ENCODE peak calls at places on chromosomes 3 and 15, in eight cellular contexts. V, U, B, I, S, A, Y and K are unnamed samples.

GRCh38 chr3:181919375-181919774 is 207.7 kb downstream of the SOX2 start:
- DNase-seq in A (no peak), U (peak), S (no peak), B (no peak), V (no peak), Y (no peak), I (no peak), K (no peak)

GRCh38 chr15:31032959-31033358 is 41.5 kb upstream of the MTMR10 start:
- DNase-seq in B (no peak), I (no peak), V (no peak), S (peak), U (no peak), Y (no peak), A (no peak), K (no peak)

GRCh38 chr15:99958426-99959097 is 225.3 kb upstream of the LYSMD4 start:
- DNase-seq in I (no peak), S (no peak), B (no peak), U (no peak), V (no peak), Y (no peak), A (no peak), K (no peak)

GRCh38 chr3:132445812-132446211 is 28.5 kb downstream of the DNAJC13 start:
- DNase-seq in A (no peak), B (no peak), U (peak), S (no peak), Y (no peak), I (peak), V (peak), K (peak)

GRCh38 chr3:152458725-152459515 is 190.2 kb downstream of the MBNL1 start:
- DNase-seq in S (peak), V (no peak), U (no peak), I (no peak), B (no peak), A (no peak), Y (no peak), K (no peak)

GRCh38 chr3:30511524-30512278 is 94.7 kb upstream of the TGFBR2 start:
- DNase-seq in I (no peak), S (peak), U (peak), A (peak), Y (peak), B (no peak), V (peak), K (no peak)

GRCh38 chr3:156291269-156292123 is 171.1 kb downstream of the KCNAB1 start:
- DNase-seq in I (peak), B (no peak), S (no peak), U (peak), V (no peak), A (peak), Y (peak), K (no peak)

GRCh38 chr3:177498037-177498857 is 301.0 kb upstream of the TBL1XR1 start:
- DNase-seq in B (no peak), Y (no peak), S (peak), I (no peak), V (peak), A (peak), U (peak), K (no peak)

GRCh38 chr3:49278548-49278947 is 1.5 kb upstream of the C3orf62 start:
- DNase-seq in B (no peak), Y (no peak), S (no peak), V (no peak), I (no peak), A (no peak), U (no peak), K (no peak)

GRCh38 chr15:40770147-40770721 is 454 bp downstream of the C15orf62 start:
- DNase-seq in U (no peak), V (no peak), I (no peak), S (no peak), A (no peak), B (peak), Y (peak), K (no peak)

GRCh38 chr3:158420654-158421396 is 150.2 kb upstream of the MLF1 start:
- DNase-seq in B (no peak), I (no peak), Y (no peak), S (peak), U (peak), V (peak), A (no peak), K (no peak)

GRCh38 chr3:120326784-120327183 is 22.4 kb downstream of the LRRC58 start:
- DNase-seq in I (no peak), Y (no peak), U (no peak), V (no peak), S (no peak), B (no peak), A (no peak), K (no peak)

GRCh38 chr3:108159128-108159527 is 63.1 kb downstream of the IFT57 start:
- DNase-seq in U (peak), I (no peak), A (no peak), B (no peak), S (no peak), V (peak), Y (no peak), K (no peak)

GRCh38 chr15:99425666-99426301 is 140.0 kb upstream of the MEF2A start:
- DNase-seq in I (no peak), V (no peak), S (no peak), B (no peak), Y (peak), A (no peak), U (peak), K (no peak)

GRCh38 chr3:134852893-134853351 is 57.9 kb downstream of the EPHB1 start:
- DNase-seq in A (no peak), V (no peak), U (no peak), S (no peak), B (peak), I (no peak), Y (no peak), K (no peak)

GRCh38 chr3:10575601-10576160 is 70.3 kb upstream of the ATP2B2 start:
- DNase-seq in S (no peak), Y (no peak), A (no peak), U (no peak), B (no peak), V (no peak), I (no peak), K (no peak)

GRCh38 chr3:65548848-65549625 is 489.7 kb downstream of the MAGI1 start:
- DNase-seq in B (no peak), Y (peak), I (peak), A (peak), S (no peak), V (peak), U (no peak), K (no peak)

GRCh38 chr15:70185251-70185711 is 87.6 kb upstream of the TLE3 start:
- DNase-seq in V (no peak), S (no peak), A (no peak), B (no peak), I (no peak), U (no peak), Y (no peak), K (no peak)

GRCh38 chr3:13477946-13478345 is 2.2 kb upstream of the HDAC11 start:
- DNase-seq in I (no peak), B (no peak), U (no peak), A (no peak), S (no peak), V (no peak), Y (no peak), K (no peak)

GRCh38 chr15:40364259-40364658 is 6.2 kb downstream of the DISP2 start:
- DNase-seq in S (no peak), B (no peak), V (no peak), A (no peak), Y (no peak), U (no peak), I (no peak), K (no peak)

GRCh38 chr15:52440414-52440813 is 88.3 kb downstream of the MYO5A start:
- DNase-seq in I (no peak), B (no peak), V (no peak), A (no peak), S (peak), Y (no peak), U (peak), K (no peak)

GRCh38 chr15:70152070-70152480 is 54.4 kb upstream of the TLE3 start:
- DNase-seq in Y (no peak), A (no peak), S (peak), V (no peak), I (no peak), B (no peak), U (no peak), K (peak)

GRCh38 chr15:60585743-60586708 is 107.1 kb upstream of the ICE2 start:
- DNase-seq in S (peak), B (peak), A (peak), V (peak), U (peak), Y (no peak), I (peak), K (peak)

GRCh38 chr3:123168605-123169004 is 33.1 kb upstream of the SEC22A start:
- DNase-seq in Y (no peak), V (no peak), B (no peak), A (no peak), U (no peak), S (no peak), I (no peak), K (no peak)

GRCh38 chr3:106765342-106765741 is 611.9 kb upstream of the CCDC54 start:
- DNase-seq in V (peak), U (peak), A (no peak), S (peak), Y (no peak), B (no peak), I (no peak), K (no peak)

GRCh38 chr3:126994661-126995161 is 11.8 kb downstream of the PLXNA1 start:
- DNase-seq in A (no peak), U (no peak), Y (no peak), V (no peak), I (no peak), B (no peak), S (no peak), K (no peak)

GRCh38 chr3:17478673-17479072 is 263.8 kb downstream of the TBC1D5 start:
- DNase-seq in U (peak), A (peak), Y (no peak), I (no peak), B (no peak), V (peak), S (peak), K (peak)

GRCh38 chr15:40471105-40471777 is 457 bp downstream of the CHST14 start:
- DNase-seq in Y (peak), U (no peak), A (peak), I (peak), V (peak), B (peak), S (no peak), K (no peak)

GRCh38 chr3:113532698-113533533 is 561 bp downstream of the SIDT1 start:
- DNase-seq in U (no peak), B (peak), V (no peak), I (peak), A (peak), S (no peak), Y (peak), K (no peak)

GRCh38 chr15:90479656-90480055 is 50.1 kb upstream of the CRTC3 start:
- DNase-seq in S (peak), I (no peak), Y (no peak), A (peak), B (no peak), U (peak), V (no peak), K (no peak)
- TF ChIP-seq CTCF in S (no peak), I (no peak), Y (no peak), A (no peak), B (no peak), U (no peak), V (no peak), K (no peak)

GRCh38 chr3:8734908-8735307 is 1.3 kb downstream of the CAV3 start:
- DNase-seq in I (no peak), U (no peak), S (no peak), B (no peak), A (no peak), V (no peak), Y (no peak), K (no peak)
- H3K4me3 ChIP-seq in I (no peak), U (no peak), S (no peak), B (no peak), A (no peak), V (no peak), Y (no peak), K (no peak)

GRCh38 chr3:1252061-1252430 is 159.2 kb downstream of the CNTN6 start:
- DNase-seq in B (no peak), A (no peak), U (no peak), I (no peak), V (no peak), S (no peak), Y (no peak), K (no peak)

GRCh38 chr3:1251282-1252060 is 158.6 kb downstream of the CNTN6 start:
- DNase-seq in U (no peak), V (peak), I (peak), Y (no peak), B (no peak), A (no peak), S (peak), K (no peak)
- TF ChIP-seq CTCF in U (no peak), V (peak), I (peak), Y (no peak), B (peak), A (peak), S (peak), K (no peak)

GRCh38 chr3:20046556-20046955 is 6.3 kb downstream of the KAT2B start:
- DNase-seq in V (no peak), S (no peak), U (no peak), I (no peak), B (peak), A (no peak), Y (no peak), K (no peak)
- H3K4me3 ChIP-seq in V (no peak), S (no peak), U (no peak), I (no peak), B (peak), A (no peak), Y (no peak), K (no peak)